ENCODE peak calls at places on chromosomes 12 and 14, in five cellular contexts. N, R, C, O and Y are unnamed samples.

GRCh38 chr12:55974308-55974724 is 438 bp downstream of the RAB5B start:
- DNase-seq in C (peak), N (no peak), R (peak), O (no peak), Y (peak)

GRCh38 chr12:1529228-1529861 is 65.0 kb downstream of the FBXL14 start:
- DNase-seq in C (no peak), N (no peak), O (no peak), R (no peak), Y (no peak)

GRCh38 chr12:4824415-4824814 is 85.3 kb upstream of the KCNA1 start:
- DNase-seq in N (no peak), O (no peak), C (peak), R (peak), Y (no peak)

GRCh38 chr12:49264466-49264872 is 413 bp upstream of the TUBA1C start:
- DNase-seq in N (no peak), O (peak), R (no peak), C (no peak), Y (no peak)

GRCh38 chr12:92134638-92135274 is 10.9 kb downstream of the BTG1 start:
- DNase-seq in O (no peak), N (no peak), C (peak), R (peak), Y (peak)

GRCh38 chr12:111598637-111599458 is at the start of gene ATXN2:
- DNase-seq in C (peak), R (no peak), N (peak), O (peak), Y (no peak)

GRCh38 chr12:116964740-116965090 is 54.0 kb downstream of the FBXW8 start:
- DNase-seq in R (no peak), O (no peak), N (no peak), C (no peak), Y (no peak)

GRCh38 chr14:95872777-95873176 is 3.9 kb upstream of the TUNAR start:
- DNase-seq in C (no peak), N (no peak), O (no peak), R (no peak), Y (no peak)

GRCh38 chr14:99971929-99972747 is 93.1 kb upstream of the EVL start:
- DNase-seq in O (peak), C (no peak), N (no peak), R (no peak), Y (peak)

GRCh38 chr14:105137481-105138020 is 31.0 kb downstream of the JAG2 start:
- DNase-seq in O (no peak), N (no peak), C (no peak), R (no peak), Y (no peak)

GRCh38 chr12:132078190-132078589 is 65.9 kb downstream of the DDX51 start:
- DNase-seq in N (no peak), R (peak), O (no peak), C (peak), Y (no peak)

GRCh38 chr12:5063149-5063548 is 19.5 kb downstream of the KCNA5 start:
- DNase-seq in N (no peak), C (no peak), O (no peak), R (no peak), Y (no peak)

GRCh38 chr12:116368196-116369194 is 91.0 kb upstream of the MED13L start:
- DNase-seq in N (no peak), O (no peak), C (peak), R (no peak), Y (no peak)

GRCh38 chr12:10847701-10848100 is 1.6 kb downstream of the PRR4 start:
- DNase-seq in O (no peak), C (no peak), N (no peak), R (no peak), Y (no peak)

GRCh38 chr14:99540196-99541032 is 59.2 kb downstream of the CCNK start:
- DNase-seq in N (no peak), O (no peak), C (no peak), R (no peak), Y (no peak)

GRCh38 chr12:4212845-4213244 is 60.7 kb upstream of the CCND2 start:
- DNase-seq in R (no peak), C (no peak), O (no peak), N (no peak), Y (no peak)

GRCh38 chr12:100716949-100717732 is 77.4 kb upstream of the ANO4 start:
- DNase-seq in O (no peak), R (peak), N (no peak), C (peak), Y (no peak)

GRCh38 chr12:6037459-6037858 is 87.0 kb downstream of the VWF start:
- DNase-seq in N (no peak), R (no peak), C (no peak), O (no peak), Y (no peak)

GRCh38 chr14:76348898-76349297 is 27.0 kb upstream of the ESRRB start:
- DNase-seq in C (peak), N (peak), R (peak), O (no peak), Y (no peak)

GRCh38 chr12:99911076-99911475 is 73.7 kb downstream of the ANKS1B start:
- DNase-seq in O (no peak), R (peak), C (peak), N (peak), Y (no peak)

GRCh38 chr12:75960086-75960910 is 71.3 kb downstream of the PHLDA1 start:
- DNase-seq in N (no peak), C (no peak), O (no peak), R (no peak), Y (no peak)

GRCh38 chr12:5257763-5258475 is 174.0 kb upstream of the NTF3 start:
- DNase-seq in R (no peak), N (no peak), O (no peak), C (no peak), Y (no peak)

GRCh38 chr12:30977537-30978349 is 51.2 kb downstream of the TSPAN11 start:
- DNase-seq in R (no peak), O (no peak), N (no peak), C (no peak), Y (no peak)

GRCh38 chr14:92516344-92516965 is 2.9 kb downstream of the RIN3 start:
- DNase-seq in O (no peak), R (no peak), N (no peak), C (no peak), Y (no peak)

GRCh38 chr14:88559852-88560251 is 3.0 kb upstream of the ZC3H14 start:
- DNase-seq in N (no peak), O (no peak), R (peak), C (peak), Y (no peak)

GRCh38 chr12:47837190-47838171 is 17.8 kb upstream of the HDAC7 start:
- DNase-seq in N (peak), R (peak), C (peak), O (peak), Y (peak)

GRCh38 chr12:6950944-6951540 is at the start of gene PTPN6:
- DNase-seq in C (no peak), N (peak), O (peak), R (no peak), Y (peak)

GRCh38 chr14:100554696-100555320 is 32.4 kb downstream of the BEGAIN start:
- DNase-seq in O (no peak), R (no peak), C (no peak), N (no peak), Y (no peak)

GRCh38 chr12:48936379-48936979 is 11.2 kb upstream of the FKBP11 start:
- DNase-seq in R (peak), N (peak), C (peak), O (peak), Y (peak)

GRCh38 chr14:105146181-105146975 is 22.2 kb downstream of the JAG2 start:
- DNase-seq in C (no peak), N (peak), R (no peak), O (no peak), Y (no peak)

GRCh38 chr12:12056951-12057350 is 13.8 kb upstream of the BCL2L14 start:
- DNase-seq in C (no peak), N (no peak), R (no peak), O (no peak), Y (no peak)

GRCh38 chr12:1078002-1078401 is 87.0 kb downstream of the ERC1 start:
- DNase-seq in R (no peak), O (no peak), N (no peak), C (no peak), Y (no peak)

GRCh38 chr14:79082883-79083282 is 912.7 kb downstream of the NRXN3 start:
- DNase-seq in N (no peak), O (no peak), C (no peak), R (no peak), Y (no peak)

GRCh38 chr12:89547116-89547515 is 21.3 kb upstream of the POC1B start:
- DNase-seq in R (no peak), O (no peak), C (no peak), N (no peak), Y (no peak)

GRCh38 chr14:100698719-100699448 is 27.8 kb upstream of the DLK1 start:
- DNase-seq in R (no peak), O (no peak), N (no peak), C (no peak), Y (no peak)

DNA sequence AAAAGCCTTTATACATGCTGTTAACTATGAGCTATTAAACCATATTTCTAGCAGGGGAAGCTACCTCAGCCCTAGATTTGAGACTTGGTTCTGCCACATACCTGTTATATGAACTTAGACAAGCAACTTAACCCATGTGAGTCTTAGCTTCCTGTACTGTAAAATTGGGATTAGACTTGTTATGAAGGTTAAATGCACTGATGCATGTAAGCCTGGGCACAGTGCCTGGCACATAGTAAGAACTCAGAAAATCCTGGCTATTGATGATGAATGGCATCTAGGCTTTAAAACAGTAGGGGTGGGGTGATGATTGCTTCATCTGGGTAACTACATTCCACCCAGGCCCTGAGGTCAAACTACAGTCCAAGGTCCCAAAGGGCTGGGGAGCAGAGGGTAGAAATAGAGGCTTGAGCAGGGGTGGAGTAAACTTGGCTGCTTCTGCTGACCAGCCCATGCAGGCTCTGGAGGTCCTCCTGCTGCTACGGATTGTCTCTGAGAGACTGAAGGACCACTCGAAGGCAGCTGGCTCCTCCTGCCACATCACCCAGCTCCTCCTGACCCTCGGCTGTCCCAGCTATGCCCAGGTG is 11.3 kb downstream of the ESPL1 start:
- DNase-seq in N (no peak), R (no peak), O (no peak), C (no peak), Y (no peak)
- H3K4me3 ChIP-seq in N (no peak), R (no peak), O (no peak), C (no peak), Y (no peak)

GRCh38 chr14:104036250-104036649 is 49.2 kb upstream of the ASPG start:
- DNase-seq in C (no peak), O (no peak), N (no peak), R (no peak), Y (no peak)

GRCh38 chr14:104037074-104037473 is 48.4 kb upstream of the ASPG start:
- DNase-seq in R (no peak), N (no peak), C (no peak), O (no peak), Y (no peak)

GRCh38 chr14:104040539-104040938 is 45.0 kb upstream of the ASPG start:
- DNase-seq in R (no peak), C (no peak), O (no peak), N (no peak), Y (no peak)

GRCh38 chr14:104037903-104038302 is 47.6 kb upstream of the ASPG start:
- DNase-seq in N (no peak), O (no peak), R (peak), C (no peak), Y (no peak)

DNA sequence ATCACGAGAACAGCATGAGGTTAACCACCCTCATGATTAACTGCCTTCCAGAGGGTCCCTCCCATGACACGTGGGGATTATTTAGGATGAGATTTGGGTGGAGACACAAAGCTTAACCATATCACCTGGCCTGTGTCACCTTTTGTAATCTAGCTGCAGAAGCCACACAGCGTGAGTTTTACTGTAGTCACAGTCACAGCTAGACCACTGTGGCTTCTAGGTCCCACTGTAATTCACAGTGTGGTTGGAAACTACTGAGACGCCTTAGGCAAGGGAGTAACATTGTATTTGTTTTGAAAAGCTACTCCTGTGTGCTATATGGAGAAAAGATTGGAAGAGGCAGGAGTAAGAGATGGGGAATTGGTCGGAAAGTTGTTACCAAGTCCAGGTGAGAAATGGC is 46.3 kb upstream of the ASPG start:
- DNase-seq in C (no peak), O (no peak), N (no peak), R (no peak), Y (no peak)
- H3K4me3 ChIP-seq in C (no peak), O (no peak), N (no peak), R (no peak), Y (no peak)

GRCh38 chr12:24852420-24852819 is 96.5 kb downstream of the BCAT1 start:
- DNase-seq in C (peak), N (no peak), O (no peak), R (no peak), Y (no peak)
- H3K4me3 ChIP-seq in C (no peak), N (no peak), O (no peak), R (no peak), Y (no peak)

DNA sequence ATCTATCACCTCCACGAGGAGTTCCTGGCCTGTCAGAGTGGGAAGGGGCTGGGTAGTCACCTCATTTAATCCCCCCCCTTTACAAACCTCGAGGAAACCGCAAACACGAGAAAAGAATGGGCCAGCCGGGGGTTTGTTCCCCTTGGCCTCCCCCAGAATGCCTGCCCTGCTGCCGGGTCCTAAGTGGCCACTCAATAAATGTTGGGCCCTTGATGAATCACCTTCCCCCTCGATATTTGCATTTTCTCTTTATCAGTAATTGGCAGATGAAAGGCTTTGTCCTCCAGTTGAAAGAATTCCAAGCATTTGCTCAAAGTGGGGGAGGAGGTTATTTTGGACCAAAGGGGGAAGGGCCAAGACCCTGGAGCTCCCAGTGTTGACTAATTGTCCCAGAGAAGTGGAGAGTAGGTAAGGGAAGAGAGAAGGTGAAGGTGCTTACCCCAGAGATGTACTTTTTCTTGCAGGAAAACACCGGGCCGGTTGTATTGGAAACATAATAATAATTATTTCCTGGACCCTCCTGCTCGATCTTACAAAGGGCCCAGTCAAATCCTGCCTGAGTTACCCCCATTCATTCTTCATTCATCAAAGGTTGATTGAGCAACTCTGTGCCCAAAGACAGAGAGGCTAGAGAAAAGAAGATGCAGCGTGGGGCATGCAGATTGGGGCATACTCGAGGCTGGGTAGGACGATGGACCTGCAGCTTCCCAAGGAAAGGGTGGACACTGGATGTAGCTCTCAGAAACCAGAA is 1.9 kb upstream of the KDM2B start:
- DNase-seq in N (no peak), O (no peak), R (no peak), C (no peak), Y (no peak)
- H3K4me3 ChIP-seq in N (peak), O (no peak), R (no peak), C (peak), Y (no peak)

DNA sequence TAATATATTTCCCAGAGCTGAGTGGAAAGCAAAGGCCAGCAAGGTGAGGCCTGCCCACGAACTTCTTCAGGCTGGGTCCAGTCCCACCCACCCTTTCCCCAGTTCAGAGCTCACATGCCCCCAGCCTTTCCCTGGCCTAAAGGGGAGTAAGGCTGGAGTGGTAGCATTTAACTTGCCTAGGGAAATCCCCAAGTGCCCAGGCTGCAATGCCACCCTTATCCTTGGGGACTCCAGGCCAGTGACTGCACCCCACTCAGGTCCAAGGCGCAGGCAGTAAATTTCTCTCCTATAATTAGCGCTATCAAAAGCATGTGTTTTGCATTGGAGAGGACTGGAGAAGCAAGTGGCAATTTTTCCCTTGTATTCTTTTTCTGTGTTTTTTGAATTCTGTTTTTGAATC is 3.7 kb upstream of the HOXC6 start:
- DNase-seq in C (no peak), R (no peak), N (peak), O (no peak), Y (no peak)
- H3K4me3 ChIP-seq in C (no peak), R (peak), N (peak), O (no peak), Y (no peak)

GRCh38 chr12:103840399-103840880 is 594 bp downstream of the NT5DC3 start:
- DNase-seq in N (peak), C (no peak), R (peak), O (no peak), Y (peak)

GRCh38 chr12:103839103-103839502 is 1.9 kb downstream of the NT5DC3 start:
- DNase-seq in O (no peak), N (no peak), C (peak), R (no peak), Y (no peak)

GRCh38 chr12:103840881-103841689 is at the start of gene NT5DC3:
- DNase-seq in R (peak), C (peak), N (peak), O (peak), Y (peak)

GRCh38 chr12:103838254-103838914 is 2.6 kb downstream of the NT5DC3 start:
- DNase-seq in N (no peak), C (no peak), R (no peak), O (no peak), Y (no peak)

DNA sequence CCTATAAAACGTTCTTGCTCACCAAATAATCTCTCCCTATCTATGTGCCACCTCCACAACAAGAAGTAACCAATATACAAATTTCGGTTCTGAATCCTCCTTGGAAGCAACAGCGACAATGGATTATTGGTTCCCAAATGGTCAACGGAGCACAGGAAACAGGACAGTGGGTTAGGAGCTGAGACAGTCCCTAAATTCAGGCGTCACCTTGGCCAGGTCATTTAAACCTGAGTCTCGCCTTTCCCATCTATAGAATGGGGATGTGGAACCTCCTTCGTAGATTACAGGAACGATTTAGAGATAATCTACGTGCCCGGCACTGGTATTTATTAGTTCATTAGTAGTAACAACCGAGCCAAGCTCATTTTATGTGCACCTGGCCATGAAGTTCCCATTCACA is 1.1 kb downstream of the NT5DC3 start:
- DNase-seq in C (no peak), R (no peak), O (no peak), N (no peak), Y (no peak)
- H3K4me3 ChIP-seq in C (peak), R (peak), O (peak), N (peak), Y (peak)

GRCh38 chr12:65882504-65882903 is 58.2 kb downstream of the HMGA2 start:
- DNase-seq in N (no peak), O (no peak), R (peak), C (peak), Y (no peak)
- H3K4me3 ChIP-seq in N (peak), O (no peak), R (no peak), C (peak), Y (peak)

DNA sequence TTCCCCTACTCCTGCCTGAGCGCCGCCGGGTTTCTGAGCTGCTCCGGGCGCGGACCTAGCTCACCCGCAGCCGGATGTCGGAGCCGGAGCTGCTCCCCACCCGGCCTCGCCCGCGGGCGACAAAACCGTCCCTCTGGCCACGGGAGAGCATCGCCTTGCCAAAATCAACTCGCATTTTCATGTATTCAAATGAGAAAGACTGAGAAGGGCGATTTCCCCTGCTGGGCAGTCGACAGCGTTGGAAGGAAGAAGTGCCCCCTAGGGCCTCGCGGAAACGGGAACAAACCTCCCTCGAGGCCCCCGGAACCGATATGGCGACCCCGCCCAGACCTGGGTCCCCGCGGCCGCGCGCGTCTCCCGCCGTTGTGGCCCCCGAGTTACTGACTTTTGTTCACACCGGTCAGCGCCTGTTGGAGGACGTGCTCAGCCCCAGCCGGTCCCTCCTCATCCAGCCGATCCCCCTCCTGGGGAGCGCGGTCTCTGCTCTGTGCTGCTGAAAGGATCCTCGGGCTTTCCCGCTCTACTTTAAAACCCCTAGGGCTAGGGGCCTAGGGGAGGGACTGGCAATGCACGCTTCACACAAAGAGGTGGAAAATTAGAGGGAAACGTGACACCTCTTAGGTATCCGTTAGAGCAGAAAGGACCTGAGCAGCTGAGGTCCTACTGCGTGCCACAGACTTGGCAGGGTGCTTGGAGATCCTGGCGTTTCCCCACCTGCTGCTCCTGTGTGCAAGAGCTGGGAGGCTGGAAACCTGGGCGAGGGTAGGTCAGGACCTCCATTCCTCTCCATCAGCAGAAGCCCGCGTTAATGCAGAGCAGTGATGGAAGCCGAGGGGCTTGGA is 4.3 kb downstream of the TTC6 start:
- DNase-seq in O (no peak), R (no peak), C (no peak), N (no peak), Y (no peak)
- H3K4me3 ChIP-seq in O (no peak), R (no peak), C (no peak), N (peak), Y (no peak)